ENCODE peak calls at places on chromosomes 13 and 19, in eight cellular contexts. K, A, M, P, C, Q, T and Z are unnamed samples.
A peak's percentile ranks its signal among the peaks of the same experiment; 100 is the strongest.

GRCh38 chr19:35253316-35254286 is 4.8 kb downstream of the LSR start:
- DNase-seq in K (no peak), A (peak; percentile 36), M (no peak), P (peak; percentile 17), C (no peak), Q (no peak), T (no peak), Z (peak; percentile 9)

GRCh38 chr13:31023126-31023525 is 90.7 kb downstream of the TEX26 start:
- DNase-seq in K (no peak), A (no peak), M (no peak), P (no peak), C (no peak), Q (no peak), T (no peak), Z (no peak)

GRCh38 chr19:41023193-41023592 is 32.1 kb downstream of the CYP2B6 start:
- DNase-seq in K (no peak), A (no peak), M (no peak), P (no peak), C (no peak), Q (no peak), T (no peak), Z (no peak)

GRCh38 chr19:38711726-38712153 is 32.5 kb downstream of the CAPN12 start:
- DNase-seq in K (no peak), A (no peak), M (no peak), P (no peak), C (no peak), Q (no peak), T (no peak), Z (no peak)

GRCh38 chr19:14433454-14434156 is 499 bp downstream of the PKN1 start:
- DNase-seq in K (peak; percentile 8), A (peak; percentile 75), M (no peak), P (peak; percentile 35), C (peak; percentile 47), Q (no peak), T (no peak), Z (peak; percentile 62)

GRCh38 chr13:41289463-41289881 is 21.6 kb upstream of the NAA16 start:
- DNase-seq in K (no peak), A (no peak), M (no peak), P (no peak), C (no peak), Q (no peak), T (no peak), Z (no peak)

GRCh38 chr19:4977299-4978174 is 8.6 kb downstream of the KDM4B start:
- DNase-seq in K (no peak), A (no peak), M (no peak), P (no peak), C (no peak), Q (no peak), T (no peak), Z (peak; percentile 69)

GRCh38 chr13:24511019-24511823 is 1.4 kb downstream of the PARP4 start:
- DNase-seq in K (peak; percentile 54), A (peak; percentile 78), M (no peak), P (no peak), C (no peak), Q (no peak), T (no peak), Z (no peak)

GRCh38 chr13:30735025-30735967 is at the start of gene ALOX5AP:
- DNase-seq in K (no peak), A (peak; percentile 81), M (no peak), P (no peak), C (no peak), Q (peak; percentile 69), T (no peak), Z (no peak)